ENCODE peak calls at places on chromosomes 12 and 14, in eight cellular contexts. One of them, this sample, is unnamed.

GRCh38 chr12:4908694-4909396 is 860 bp upstream of the KCNA1 start:
- DNase-seq in AG04450: no peak
- DNase-seq in ovary: no peak
- DNase-seq in cardiac muscle cell: peak
- DNase-seq in type B pancreatic cell: peak
- DNase-seq in GM12865: peak
- DNase-seq in HCT116: no peak
- DNase-seq in RWPE1: no peak
- DNase-seq in this sample: peak

GRCh38 chr12:56317675-56318074 is 1.9 kb upstream of the CNPY2 start:
- DNase-seq in AG04450: no peak
- DNase-seq in ovary: no peak
- DNase-seq in cardiac muscle cell: no peak
- DNase-seq in type B pancreatic cell: no peak
- DNase-seq in GM12865: no peak
- DNase-seq in HCT116: no peak
- DNase-seq in RWPE1: no peak
- DNase-seq in this sample: no peak

GRCh38 chr12:988616-989015 is 2.4 kb upstream of the ERC1 start:
- DNase-seq in AG04450: no peak
- DNase-seq in ovary: no peak
- DNase-seq in cardiac muscle cell: no peak
- DNase-seq in type B pancreatic cell: no peak
- DNase-seq in GM12865: no peak
- DNase-seq in HCT116: no peak
- DNase-seq in RWPE1: no peak
- DNase-seq in this sample: no peak

GRCh38 chr14:78606111-78606510 is 435.9 kb downstream of the NRXN3 start:
- DNase-seq in AG04450: no peak
- DNase-seq in ovary: no peak
- DNase-seq in cardiac muscle cell: no peak
- DNase-seq in type B pancreatic cell: no peak
- DNase-seq in GM12865: no peak
- DNase-seq in HCT116: no peak
- DNase-seq in RWPE1: no peak
- DNase-seq in this sample: no peak

GRCh38 chr12:70691018-70691672 is 53.9 kb upstream of the PTPRB start:
- DNase-seq in AG04450: no peak
- DNase-seq in ovary: no peak
- DNase-seq in cardiac muscle cell: no peak
- DNase-seq in type B pancreatic cell: no peak
- DNase-seq in GM12865: no peak
- DNase-seq in HCT116: no peak
- DNase-seq in RWPE1: no peak
- DNase-seq in this sample: no peak

GRCh38 chr12:57027011-57027804 is 10.9 kb upstream of the TAC3 start:
- DNase-seq in AG04450: no peak
- DNase-seq in ovary: no peak
- DNase-seq in cardiac muscle cell: peak
- DNase-seq in type B pancreatic cell: no peak
- DNase-seq in GM12865: no peak
- DNase-seq in HCT116: no peak
- DNase-seq in RWPE1: no peak
- DNase-seq in this sample: no peak

GRCh38 chr14:91270619-91271018 is 26.1 kb upstream of the GPR68 start:
- DNase-seq in AG04450: no peak
- DNase-seq in ovary: no peak
- DNase-seq in cardiac muscle cell: no peak
- DNase-seq in type B pancreatic cell: no peak
- DNase-seq in GM12865: no peak
- DNase-seq in HCT116: no peak
- DNase-seq in RWPE1: no peak
- DNase-seq in this sample: no peak

GRCh38 chr14:59028476-59029202 is 159.8 kb upstream of the DAAM1 start:
- DNase-seq in AG04450: peak
- DNase-seq in ovary: peak
- DNase-seq in cardiac muscle cell: peak
- DNase-seq in type B pancreatic cell: no peak
- DNase-seq in GM12865: peak
- DNase-seq in HCT116: peak
- DNase-seq in RWPE1: peak
- DNase-seq in this sample: peak

GRCh38 chr12:89212339-89212771 is 139.9 kb downstream of the DUSP6 start:
- DNase-seq in AG04450: no peak
- DNase-seq in ovary: no peak
- DNase-seq in cardiac muscle cell: no peak
- DNase-seq in type B pancreatic cell: no peak
- DNase-seq in GM12865: no peak
- DNase-seq in HCT116: no peak
- DNase-seq in RWPE1: no peak
- DNase-seq in this sample: no peak

GRCh38 chr14:99175331-99176155 is 96.5 kb downstream of the BCL11B start:
- DNase-seq in AG04450: no peak
- DNase-seq in ovary: no peak
- DNase-seq in cardiac muscle cell: no peak
- DNase-seq in type B pancreatic cell: no peak
- DNase-seq in GM12865: no peak
- DNase-seq in HCT116: no peak
- DNase-seq in RWPE1: no peak
- DNase-seq in this sample: no peak

GRCh38 chr12:18723752-18724151 is 14.1 kb downstream of the PLCZ1 start:
- DNase-seq in AG04450: peak
- DNase-seq in ovary: no peak
- DNase-seq in cardiac muscle cell: no peak
- DNase-seq in type B pancreatic cell: no peak
- DNase-seq in GM12865: no peak
- DNase-seq in HCT116: peak
- DNase-seq in RWPE1: peak
- DNase-seq in this sample: no peak

GRCh38 chr12:31991815-31992214 is 32.6 kb downstream of the RESF1 start:
- DNase-seq in AG04450: no peak
- DNase-seq in ovary: no peak
- DNase-seq in cardiac muscle cell: no peak
- DNase-seq in type B pancreatic cell: no peak
- DNase-seq in GM12865: peak
- DNase-seq in HCT116: no peak
- DNase-seq in RWPE1: no peak
- DNase-seq in this sample: no peak

GRCh38 chr14:23123419-23123818 is 4.4 kb upstream of the CEBPE start:
- DNase-seq in AG04450: no peak
- DNase-seq in ovary: peak
- DNase-seq in cardiac muscle cell: no peak
- DNase-seq in type B pancreatic cell: no peak
- DNase-seq in GM12865: no peak
- DNase-seq in HCT116: no peak
- DNase-seq in RWPE1: peak
- DNase-seq in this sample: no peak

GRCh38 chr12:116659771-116660481 is 77.9 kb downstream of the SPRING1 start:
- DNase-seq in AG04450: no peak
- DNase-seq in ovary: peak
- DNase-seq in cardiac muscle cell: no peak
- DNase-seq in type B pancreatic cell: no peak
- DNase-seq in GM12865: no peak
- DNase-seq in HCT116: peak
- DNase-seq in RWPE1: no peak
- DNase-seq in this sample: no peak

GRCh38 chr12:109737631-109738030 is 24.0 kb downstream of the FAM222A start:
- DNase-seq in AG04450: no peak
- DNase-seq in ovary: no peak
- DNase-seq in cardiac muscle cell: no peak
- DNase-seq in type B pancreatic cell: no peak
- DNase-seq in GM12865: no peak
- DNase-seq in HCT116: no peak
- DNase-seq in RWPE1: no peak
- DNase-seq in this sample: peak

DNA sequence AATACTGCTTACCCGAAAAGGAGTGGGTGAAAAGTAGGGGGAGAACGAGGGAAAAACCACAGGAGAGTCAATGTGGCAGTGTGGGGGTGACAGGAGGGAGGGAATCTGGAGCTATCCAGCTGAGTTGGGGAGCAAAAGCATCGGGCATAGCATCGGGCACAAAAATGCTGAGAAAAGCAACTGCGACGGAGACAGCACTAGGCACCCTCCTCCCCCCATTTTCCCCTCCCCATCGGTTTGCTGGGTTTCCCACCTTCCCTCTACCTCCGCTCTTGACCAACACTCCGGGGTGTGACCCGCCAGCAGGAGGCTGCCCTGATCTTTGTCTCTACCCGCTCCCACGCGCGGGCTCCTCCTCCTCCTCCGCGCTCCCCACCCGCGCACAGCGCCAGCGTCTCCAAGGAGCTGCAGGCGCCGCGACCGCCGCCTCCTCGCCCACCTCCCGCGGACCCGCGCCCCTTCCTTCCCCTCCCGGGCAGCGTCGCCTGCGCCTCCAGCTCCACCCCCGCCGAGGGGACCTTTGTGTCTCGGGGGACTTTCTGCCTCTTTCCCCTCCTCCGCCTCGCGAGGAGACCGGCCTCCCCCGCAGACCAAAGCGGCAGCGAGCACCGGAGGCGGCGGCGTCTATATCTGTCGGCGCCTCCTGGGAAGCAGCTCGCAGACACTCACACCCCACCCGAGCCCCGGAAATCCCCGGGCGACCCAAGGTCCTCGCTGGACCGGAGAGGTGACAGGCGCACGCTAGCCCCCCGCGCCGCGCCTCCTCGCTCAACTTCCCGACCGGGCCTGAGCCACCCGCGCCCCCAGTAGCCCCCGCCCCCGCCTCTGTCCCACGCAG is 939 bp downstream of the CDK17 start:
- DNase-seq in AG04450: no peak
- DNase-seq in ovary: peak
- DNase-seq in cardiac muscle cell: peak
- DNase-seq in type B pancreatic cell: peak
- DNase-seq in GM12865: peak
- DNase-seq in HCT116: no peak
- DNase-seq in RWPE1: peak
- DNase-seq in this sample: peak
- TF ChIP-seq CTCF in AG04450: peak
- TF ChIP-seq CTCF in ovary: no peak
- TF ChIP-seq CTCF in cardiac muscle cell: peak
- TF ChIP-seq CTCF in type B pancreatic cell: no peak
- TF ChIP-seq CTCF in GM12865: peak
- TF ChIP-seq CTCF in HCT116: peak
- TF ChIP-seq CTCF in RWPE1: no peak
- TF ChIP-seq CTCF in this sample: no peak

DNA sequence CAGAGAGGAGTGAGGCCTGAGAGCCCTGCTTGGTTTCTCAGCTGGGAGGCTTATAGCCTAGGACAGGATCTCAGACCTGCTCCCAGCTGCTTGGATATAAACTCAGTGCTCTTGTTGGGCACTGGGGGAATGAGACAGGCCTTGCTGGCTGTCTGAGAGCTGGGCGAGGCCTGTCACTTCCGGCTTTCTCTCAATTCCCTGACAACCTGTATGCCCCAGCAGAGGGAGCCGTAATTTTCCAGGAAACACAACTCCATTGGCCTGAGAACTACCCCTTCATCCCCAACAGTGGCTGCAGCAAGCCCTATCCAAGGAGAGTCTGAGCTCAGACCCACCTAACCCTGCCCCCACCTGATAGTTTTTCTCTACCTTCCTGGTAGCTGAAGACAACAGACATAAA is 258.3 kb upstream of the STXBP6 start:
- DNase-seq in AG04450: no peak
- DNase-seq in ovary: no peak
- DNase-seq in cardiac muscle cell: no peak
- DNase-seq in type B pancreatic cell: no peak
- DNase-seq in GM12865: no peak
- DNase-seq in HCT116: no peak
- DNase-seq in RWPE1: no peak
- DNase-seq in this sample: no peak
- TF ChIP-seq CTCF in AG04450: no peak
- TF ChIP-seq CTCF in ovary: no peak
- TF ChIP-seq CTCF in cardiac muscle cell: no peak
- TF ChIP-seq CTCF in type B pancreatic cell: no peak
- TF ChIP-seq CTCF in GM12865: no peak
- TF ChIP-seq CTCF in HCT116: no peak
- TF ChIP-seq CTCF in RWPE1: no peak
- TF ChIP-seq CTCF in this sample: no peak

GRCh38 chr12:110883251-110883650 is 36.5 kb downstream of the CCDC63 start:
- DNase-seq in AG04450: no peak
- DNase-seq in ovary: no peak
- DNase-seq in cardiac muscle cell: no peak
- DNase-seq in type B pancreatic cell: no peak
- DNase-seq in GM12865: no peak
- DNase-seq in HCT116: no peak
- DNase-seq in RWPE1: no peak
- DNase-seq in this sample: no peak

GRCh38 chr12:110885152-110885840 is 35.1 kb downstream of the MYL2 start:
- DNase-seq in AG04450: no peak
- DNase-seq in ovary: no peak
- DNase-seq in cardiac muscle cell: no peak
- DNase-seq in type B pancreatic cell: no peak
- DNase-seq in GM12865: no peak
- DNase-seq in HCT116: no peak
- DNase-seq in RWPE1: no peak
- DNase-seq in this sample: peak

GRCh38 chr12:110893956-110894355 is 26.4 kb downstream of the MYL2 start:
- DNase-seq in AG04450: no peak
- DNase-seq in ovary: no peak
- DNase-seq in cardiac muscle cell: no peak
- DNase-seq in type B pancreatic cell: no peak
- DNase-seq in GM12865: no peak
- DNase-seq in HCT116: no peak
- DNase-seq in RWPE1: no peak
- DNase-seq in this sample: no peak

GRCh38 chr12:110889361-110889760 is 31.0 kb downstream of the MYL2 start:
- DNase-seq in AG04450: no peak
- DNase-seq in ovary: no peak
- DNase-seq in cardiac muscle cell: no peak
- DNase-seq in type B pancreatic cell: no peak
- DNase-seq in GM12865: no peak
- DNase-seq in HCT116: no peak
- DNase-seq in RWPE1: no peak
- DNase-seq in this sample: no peak

GRCh38 chr12:110888256-110888991 is 32.0 kb downstream of the MYL2 start:
- DNase-seq in AG04450: no peak
- DNase-seq in ovary: no peak
- DNase-seq in cardiac muscle cell: no peak
- DNase-seq in type B pancreatic cell: no peak
- DNase-seq in GM12865: no peak
- DNase-seq in HCT116: no peak
- DNase-seq in RWPE1: no peak
- DNase-seq in this sample: no peak
- TF ChIP-seq CTCF in AG04450: no peak
- TF ChIP-seq CTCF in ovary: no peak
- TF ChIP-seq CTCF in cardiac muscle cell: no peak
- TF ChIP-seq CTCF in type B pancreatic cell: peak
- TF ChIP-seq CTCF in GM12865: no peak
- TF ChIP-seq CTCF in HCT116: no peak
- TF ChIP-seq CTCF in RWPE1: peak
- TF ChIP-seq CTCF in this sample: peak

DNA sequence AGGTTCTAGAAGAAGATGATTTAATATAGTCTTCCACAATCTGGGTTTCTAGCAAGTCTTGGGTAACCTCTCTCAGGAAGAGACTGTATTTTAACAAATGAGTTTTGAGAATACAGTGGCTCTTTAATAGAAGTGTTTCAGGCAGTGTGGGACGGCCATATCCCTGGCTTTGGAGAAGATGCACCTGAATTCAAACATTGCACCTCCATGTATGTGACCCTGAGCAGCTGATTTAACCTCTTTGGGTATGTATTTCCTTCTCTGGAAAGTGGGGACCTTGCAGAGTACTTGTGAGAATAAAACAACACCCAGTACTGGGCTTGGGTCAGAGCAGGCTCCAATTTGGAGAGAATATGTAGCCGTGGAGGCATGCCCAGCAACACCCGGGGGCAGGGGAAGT is 15.8 kb upstream of the VRK1 start:
- DNase-seq in AG04450: no peak
- DNase-seq in ovary: no peak
- DNase-seq in cardiac muscle cell: no peak
- DNase-seq in type B pancreatic cell: no peak
- DNase-seq in GM12865: no peak
- DNase-seq in HCT116: no peak
- DNase-seq in RWPE1: no peak
- DNase-seq in this sample: no peak
- TF ChIP-seq CTCF in AG04450: no peak
- TF ChIP-seq CTCF in ovary: no peak
- TF ChIP-seq CTCF in cardiac muscle cell: no peak
- TF ChIP-seq CTCF in type B pancreatic cell: no peak
- TF ChIP-seq CTCF in GM12865: no peak
- TF ChIP-seq CTCF in HCT116: no peak
- TF ChIP-seq CTCF in RWPE1: no peak
- TF ChIP-seq CTCF in this sample: no peak

This sample was measured in glutamatergic neuron.